ENCODE peak calls at places on chromosomes 2 and 18, in five cellular contexts. R, B, N, X and W are unnamed samples.

GRCh38 chr2:55175254-55176093 is 56.6 kb downstream of the CLHC1 start:
- DNase-seq in X (no peak), N (peak; percentile 64), R (peak; percentile 86), B (no peak), W (no peak)

GRCh38 chr2:37871453-37872191 is 53.5 kb upstream of the RMDN2 start:
- DNase-seq in R (no peak), N (no peak), B (no peak), X (no peak), W (no peak)

GRCh38 chr18:487371-487770 is 13.1 kb downstream of the COLEC12 start:
- DNase-seq in X (no peak), B (no peak), N (no peak), R (peak; percentile 28), W (no peak)

GRCh38 chr18:3107740-3108151 is 94.8 kb upstream of the LPIN2 start:
- DNase-seq in N (no peak), R (peak; percentile 87), B (no peak), X (no peak), W (no peak)

GRCh38 chr2:47656715-47657600 is 126.0 kb upstream of the MSH6 start:
- DNase-seq in X (no peak), R (no peak), B (no peak), N (no peak), W (no peak)

GRCh38 chr2:879540-879939 is 71.1 kb upstream of the SNTG2 start:
- DNase-seq in X (no peak), R (no peak), N (no peak), B (no peak), W (no peak)

GRCh38 chr2:28369355-28369754 is 23.3 kb upstream of the FOSL2 start:
- DNase-seq in R (no peak), B (no peak), X (no peak), N (no peak), W (no peak)

GRCh38 chr2:29615841-29616240 is 305.5 kb downstream of the ALK start:
- DNase-seq in N (no peak), X (no peak), R (no peak), B (no peak), W (no peak)

GRCh38 chr2:62266433-62267038 is 70.6 kb downstream of the B3GNT2 start:
- DNase-seq in X (no peak), B (no peak), N (no peak), R (peak; percentile 21), W (no peak)

GRCh38 chr2:101679037-101679726 is 18.3 kb upstream of the MAP4K4 start:
- DNase-seq in N (no peak), B (no peak), R (no peak), X (no peak), W (no peak)

GRCh38 chr18:45186832-45187231 is 428.4 kb upstream of the SLC14A2 start:
- DNase-seq in B (no peak), R (no peak), X (no peak), N (no peak), W (no peak)

GRCh38 chr2:197710424-197711042 is 5.4 kb downstream of the MARS2 start:
- DNase-seq in X (no peak), R (no peak), B (no peak), N (no peak), W (no peak)

GRCh38 chr18:79706006-79706405 is 26.4 kb downstream of the CTDP1 start:
- DNase-seq in X (no peak), R (no peak), B (no peak), N (no peak), W (no peak)

GRCh38 chr2:104528101-104528500 is 325.8 kb upstream of the POU3F3 start:
- DNase-seq in N (no peak), R (no peak), X (no peak), B (no peak), W (no peak)